ENCODE peak calls at places on chromosomes 6 and 20, in six cellular contexts. One of them, this sample, is unnamed.

GRCh38 chr6:166563805-166564204 is 22.7 kb downstream of the RAMACL start:
- DNase-seq in HT1080: no peak
- DNase-seq in EL: no peak
- DNase-seq in anterior cingulate cortex: no peak
- DNase-seq in Right ventricle myocardium inferior: no peak
- DNase-seq in GM13976: no peak
- DNase-seq in this sample: no peak

GRCh38 chr6:163955752-163956151 is 541.2 kb downstream of the QKI start:
- DNase-seq in Right ventricle myocardium inferior: no peak
- DNase-seq in HT1080: no peak
- DNase-seq in GM13976: no peak
- DNase-seq in anterior cingulate cortex: no peak
- DNase-seq in EL: no peak
- DNase-seq in this sample: no peak

GRCh38 chr6:13278991-13279390 is 49.3 kb downstream of the TBC1D7 start:
- DNase-seq in HT1080: no peak
- DNase-seq in GM13976: no peak
- DNase-seq in anterior cingulate cortex: no peak
- DNase-seq in Right ventricle myocardium inferior: no peak
- DNase-seq in EL: peak; percentile 74
- DNase-seq in this sample: peak; percentile 84

GRCh38 chr6:26224547-26224912 is 137.3 kb downstream of the HFE start:
- DNase-seq in Right ventricle myocardium inferior: no peak
- DNase-seq in anterior cingulate cortex: no peak
- DNase-seq in EL: no peak
- DNase-seq in HT1080: no peak
- DNase-seq in GM13976: no peak
- DNase-seq in this sample: no peak

GRCh38 chr20:32920530-32921298 is 62.0 kb downstream of the EFCAB8 start:
- DNase-seq in anterior cingulate cortex: no peak
- DNase-seq in HT1080: no peak
- DNase-seq in GM13976: no peak
- DNase-seq in Right ventricle myocardium inferior: no peak
- DNase-seq in EL: no peak
- DNase-seq in this sample: no peak

GRCh38 chr6:23357185-23357745 is 768.8 kb upstream of the NRSN1 start:
- DNase-seq in Right ventricle myocardium inferior: no peak
- DNase-seq in EL: no peak
- DNase-seq in anterior cingulate cortex: no peak
- DNase-seq in HT1080: no peak
- DNase-seq in GM13976: no peak
- DNase-seq in this sample: no peak

GRCh38 chr6:53924821-53925422 is 130.1 kb downstream of the LRRC1 start:
- DNase-seq in HT1080: no peak
- DNase-seq in GM13976: no peak
- DNase-seq in anterior cingulate cortex: no peak
- DNase-seq in Right ventricle myocardium inferior: no peak
- DNase-seq in EL: no peak
- DNase-seq in this sample: no peak

GRCh38 chr6:143542915-143543314 is 31.4 kb upstream of the FUCA2 start:
- DNase-seq in anterior cingulate cortex: no peak
- DNase-seq in GM13976: no peak
- DNase-seq in Right ventricle myocardium inferior: no peak
- DNase-seq in EL: peak; percentile 14
- DNase-seq in HT1080: no peak
- DNase-seq in this sample: peak; percentile 31

GRCh38 chr6:78666764-78667163 is 200.6 kb upstream of the IRAK1BP1 start:
- DNase-seq in anterior cingulate cortex: no peak
- DNase-seq in GM13976: no peak
- DNase-seq in HT1080: no peak
- DNase-seq in Right ventricle myocardium inferior: no peak
- DNase-seq in EL: no peak
- DNase-seq in this sample: no peak